ENCODE peak calls at places on chromosomes 16 and 17, in five cellular contexts. G is breast epithelium, Q is transverse colon, D is upper lobe of right lung, O is Peyer's patch. S is an unnamed sample. For H3K9me3, the result is how much of the 10 kb centered on the place peaks cover.

GRCh38 chr16:9055661-9056060 is 35.8 kb upstream of the HAPSTR1 start:
- DNase-seq in G (no peak), Q (no peak), D (no peak), O (no peak), S (no peak)

GRCh38 chr17:79338142-79338541 is 263.5 kb downstream of the ENGASE start:
- DNase-seq in G (no peak), Q (no peak), D (no peak), O (no peak), S (no peak)

GRCh38 chr16:28623172-28623711 is 13.4 kb upstream of the SULT1A1 start:
- DNase-seq in G (no peak), Q (peak), D (peak), O (peak), S (peak)

GRCh38 chr16:72905581-72905980 is 142.3 kb downstream of the ZFHX3 start:
- DNase-seq in G (no peak), Q (no peak), D (no peak), O (no peak), S (no peak)

GRCh38 chr16:69143116-69143515 is 10.7 kb downstream of the UTP4 start:
- DNase-seq in G (no peak), Q (peak), D (no peak), O (no peak), S (no peak)

GRCh38 chr16:87694441-87695125 is 71.2 kb downstream of the KLHDC4 start:
- DNase-seq in G (no peak), Q (no peak), D (no peak), O (no peak), S (no peak)

GRCh38 chr17:49707246-49707607 is 537 bp downstream of the SLC35B1 start:
- DNase-seq in G (no peak), Q (no peak), D (no peak), O (no peak), S (peak)

GRCh38 chr16:73161977-73162376 is 114.0 kb upstream of the ZFHX3 start:
- DNase-seq in G (no peak), Q (no peak), D (no peak), O (peak), S (no peak)

GRCh38 chr17:10879110-10879509 is 41.2 kb upstream of the PIRT start:
- DNase-seq in G (no peak), Q (peak), D (no peak), O (no peak), S (peak)

GRCh38 chr16:720507-720989 is 398 bp upstream of the ANTKMT start:
- DNase-seq in G (no peak), Q (peak), D (no peak), O (peak), S (peak)

GRCh38 chr17:19654901-19655300 is 6.3 kb downstream of the ALDH3A2 start:
- DNase-seq in G (no peak), Q (no peak), D (no peak), O (no peak), S (no peak)

GRCh38 chr17:19659366-19660177 is 11.0 kb downstream of the ALDH3A2 start:
- DNase-seq in G (no peak), Q (no peak), D (no peak), O (no peak), S (peak)

GRCh38 chr17:19656336-19656735 is 7.8 kb downstream of the ALDH3A2 start:
- DNase-seq in G (no peak), Q (no peak), D (no peak), O (no peak), S (no peak)

GRCh38 chr17:19654342-19654886 is 5.9 kb downstream of the ALDH3A2 start:
- DNase-seq in G (no peak), Q (no peak), D (no peak), O (no peak), S (no peak)

GRCh38 chr17:19657182-19657581 is 8.6 kb downstream of the ALDH3A2 start:
- DNase-seq in G (no peak), Q (no peak), D (no peak), O (no peak), S (no peak)
- H3K4me3 ChIP-seq in G (no peak), Q (no peak), D (no peak), O (no peak), S (no peak)

GRCh38 chr17:4165301-4166010 is 22.5 kb downstream of the CYB5D2 start:
- DNase-seq in G (no peak), Q (no peak), D (no peak), O (no peak), S (peak)
- H3K27ac ChIP-seq in G (no peak), Q (no peak), D (no peak), O (no peak), S (no peak)

DNA sequence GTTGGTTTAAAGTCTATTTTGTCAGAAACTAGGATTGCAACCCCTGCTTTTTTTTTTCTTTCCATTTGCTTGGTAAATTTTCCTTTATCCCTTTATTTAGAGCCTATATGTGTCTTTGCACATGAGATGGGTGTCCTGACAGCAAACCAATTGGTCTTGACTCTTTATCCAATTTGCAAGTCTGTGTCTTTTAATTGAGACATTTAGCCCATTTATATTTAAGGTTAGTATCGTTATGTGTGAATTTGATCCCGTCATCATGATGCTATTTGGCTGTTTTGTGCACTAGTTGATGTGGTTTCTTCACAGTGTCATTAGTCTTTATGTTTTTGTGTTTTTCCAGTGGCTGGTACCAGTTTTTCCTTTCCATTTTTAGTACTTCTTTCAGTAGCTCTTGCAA is 127.7 kb upstream of the ZNF267 start:
- DNase-seq in G (no peak), Q (no peak), D (no peak), O (no peak), S (no peak)
- H3K9me3 ChIP-seq in G (half or more), Q (half or more), D (half or more), O (under half), S (under half)

GRCh38 chr17:2018716-2019490 is 6.2 kb downstream of the RTN4RL1 start:
- DNase-seq in G (no peak), Q (no peak), D (no peak), O (no peak), S (no peak)

GRCh38 chr17:2016494-2016893 is 8.6 kb downstream of the RTN4RL1 start:
- DNase-seq in G (no peak), Q (no peak), D (no peak), O (no peak), S (no peak)

GRCh38 chr17:2015314-2015713 is 9.8 kb downstream of the RTN4RL1 start:
- DNase-seq in G (no peak), Q (no peak), D (no peak), O (no peak), S (no peak)

GRCh38 chr17:2020721-2021120 is 4.4 kb downstream of the RTN4RL1 start:
- DNase-seq in G (no peak), Q (no peak), D (no peak), O (no peak), S (no peak)

DNA sequence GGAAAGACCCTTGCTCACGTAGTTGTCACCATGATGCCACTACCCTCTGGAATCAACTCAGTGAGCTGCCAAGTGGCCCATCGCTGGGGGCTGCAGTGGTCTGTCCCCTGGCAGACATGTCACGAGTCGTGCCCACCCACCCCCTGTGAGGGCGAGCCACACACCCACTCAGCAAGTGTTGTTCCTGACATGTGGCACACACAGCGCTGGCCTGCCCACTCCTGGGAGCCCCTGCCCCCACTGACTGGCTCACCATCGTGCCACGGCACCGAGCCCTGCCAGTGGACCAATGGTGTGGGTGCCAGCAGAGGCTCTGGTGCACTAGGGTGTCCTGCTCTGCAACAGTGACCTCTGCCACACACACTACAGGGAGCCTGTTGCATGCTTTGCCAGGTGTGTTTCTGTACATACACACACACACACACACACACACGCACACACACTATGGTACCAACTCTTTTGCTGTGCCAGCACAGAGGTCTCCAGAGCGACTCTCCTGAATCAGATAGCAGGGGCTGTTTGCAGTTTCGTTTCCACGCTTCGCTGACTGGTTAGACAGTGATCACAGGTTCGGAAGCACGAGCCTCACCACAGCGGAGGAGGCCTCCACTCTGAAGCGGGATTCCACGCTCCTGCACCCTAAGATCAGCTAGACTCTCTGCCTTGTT is 7.7 kb downstream of the RTN4RL1 start:
- DNase-seq in G (no peak), Q (no peak), D (no peak), O (peak), S (no peak)
- H3K4me3 ChIP-seq in G (no peak), Q (no peak), D (no peak), O (no peak), S (no peak)

GRCh38 chr16:10976663-10977062 is 32.3 kb downstream of the CLEC16A start:
- DNase-seq in G (no peak), Q (no peak), D (no peak), O (no peak), S (no peak)

GRCh38 chr16:10980811-10981210 is 36.4 kb downstream of the CLEC16A start:
- DNase-seq in G (no peak), Q (no peak), D (no peak), O (no peak), S (no peak)

GRCh38 chr16:10978124-10978523 is 33.8 kb downstream of the CLEC16A start:
- DNase-seq in G (no peak), Q (no peak), D (no peak), O (no peak), S (no peak)

GRCh38 chr16:10979717-10980601 is 35.6 kb downstream of the CLEC16A start:
- DNase-seq in G (peak), Q (peak), D (no peak), O (no peak), S (no peak)

GRCh38 chr16:10978846-10979446 is 34.6 kb downstream of the CLEC16A start:
- DNase-seq in G (no peak), Q (no peak), D (no peak), O (no peak), S (no peak)
- H3K27ac ChIP-seq in G (peak), Q (peak), D (peak), O (no peak), S (no peak)